ENCODE peak calls at places on chromosomes 7 and 10, in five cellular contexts. P is uterus, F is stomach, R is gastrocnemius medialis, N is A549. M is an unnamed sample.

GRCh38 chr10:93379366-93380042 is 102.6 kb downstream of the MYOF start:
- DNase-seq in P (no peak), F (no peak), R (no peak), N (no peak), M (no peak)

GRCh38 chr7:66183700-66184099 is 21.4 kb upstream of the TPST1 start:
- DNase-seq in P (no peak), F (no peak), R (no peak), N (no peak), M (no peak)

GRCh38 chr10:63724922-63725321 is 203.7 kb downstream of the REEP3 start:
- DNase-seq in P (no peak), F (no peak), R (no peak), N (no peak), M (no peak)

GRCh38 chr10:67075381-67076001 is 149.7 kb downstream of the LRRTM3 start:
- DNase-seq in P (no peak), F (no peak), R (no peak), N (no peak), M (no peak)

GRCh38 chr10:44911951-44912350 is 814 bp downstream of the TMEM72 start:
- DNase-seq in P (no peak), F (no peak), R (no peak), N (no peak), M (no peak)

GRCh38 chr7:130390486-130390885 is 10.2 kb downstream of the CPA1 start:
- DNase-seq in P (no peak), F (no peak), R (no peak), N (no peak), M (no peak)

GRCh38 chr7:77699056-77699455 is 2.8 kb downstream of the RSBN1L start:
- DNase-seq in P (no peak), F (no peak), R (no peak), N (no peak), M (no peak)

GRCh38 chr10:48700493-48700892 is 15.8 kb downstream of the WDFY4 start:
- DNase-seq in P (no peak), F (no peak), R (no peak), N (no peak), M (peak; percentile 45)

GRCh38 chr7:27235387-27236052 is 7.1 kb upstream of the EVX1 start:
- DNase-seq in P (peak; percentile 42), F (peak; percentile 50), R (no peak), N (peak; percentile 70), M (no peak)

GRCh38 chr10:72162978-72163377 is 52.8 kb upstream of the ANAPC16 start:
- DNase-seq in P (no peak), F (no peak), R (no peak), N (no peak), M (no peak)

GRCh38 chr7:51299391-51300133 is 17.0 kb downstream of the COBL start:
- DNase-seq in P (no peak), F (no peak), R (no peak), N (no peak), M (no peak)
- TF ChIP-seq CTCF in P (no peak), F (no peak), R (no peak), N (no peak), M (no peak)

GRCh38 chr7:22732556-22733126 is 5.6 kb downstream of the IL6 start:
- DNase-seq in P (no peak), F (no peak), R (no peak), N (no peak), M (no peak)
- TF ChIP-seq POLR2A in P (no peak), F (no peak), R (no peak), N (no peak), M (no peak)

GRCh38 chr10:90712529-90712928 is 145.3 kb downstream of the HTR7 start:
- DNase-seq in P (no peak), F (no peak), R (no peak), N (no peak), M (no peak)
- TF ChIP-seq CTCF in P (no peak), F (no peak), R (no peak), N (no peak), M (no peak)

GRCh38 chr10:102741848-102742247 is 1.9 kb upstream of the WBP1L start:
- DNase-seq in P (no peak), F (no peak), R (no peak), N (no peak), M (no peak)

GRCh38 chr10:102744374-102745051 is 765 bp downstream of the WBP1L start:
- DNase-seq in P (no peak), F (peak; percentile 31), R (no peak), N (no peak), M (peak; percentile 88)

GRCh38 chr10:102743078-102743587 is 615 bp upstream of the WBP1L start:
- DNase-seq in P (no peak), F (no peak), R (no peak), N (no peak), M (no peak)

GRCh38 chr10:102745157-102745556 is 1.4 kb downstream of the WBP1L start:
- DNase-seq in P (no peak), F (no peak), R (no peak), N (no peak), M (no peak)

GRCh38 chr10:102743588-102744373 is at the start of gene WBP1L:
- DNase-seq in P (peak; percentile 98), F (peak; percentile 97), R (peak; percentile 98), N (peak; percentile 98), M (peak; percentile 99)
- TF ChIP-seq POLR2A in P (peak; percentile 78), F (no peak), R (peak; percentile 95), N (peak; percentile 88), M (peak; percentile 52)

DNA sequence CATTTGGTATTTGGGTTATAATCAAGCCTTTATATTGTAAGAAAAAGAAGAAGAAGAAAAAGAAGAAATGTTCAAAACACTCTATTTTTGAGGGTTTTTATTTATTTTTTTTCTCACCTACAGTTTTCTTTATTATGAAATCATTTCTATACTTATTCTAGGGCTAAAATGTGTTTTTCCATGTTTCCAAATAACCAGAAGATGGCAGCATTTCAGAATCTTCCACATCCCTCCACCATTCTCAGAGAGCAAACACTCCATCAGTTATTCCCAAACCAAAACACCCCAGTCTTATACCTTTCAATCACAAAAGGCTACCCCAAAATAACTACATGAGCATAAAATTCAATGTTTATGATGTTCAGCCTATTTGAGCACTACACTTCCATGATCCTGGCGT is 38.7 kb upstream of the PPP1R17 start:
- DNase-seq in P (no peak), F (no peak), R (no peak), N (no peak), M (no peak)
- TF ChIP-seq CTCF in P (no peak), F (no peak), R (no peak), N (peak; percentile 40), M (no peak)

GRCh38 chr7:727806-728460 is 852 bp upstream of the PRKAR1B start:
- DNase-seq in P (no peak), F (no peak), R (no peak), N (no peak), M (no peak)

GRCh38 chr7:726854-727103 is 280 bp downstream of the DNAAF5 start:
- DNase-seq in P (no peak), F (no peak), R (no peak), N (no peak), M (no peak)

GRCh38 chr7:727104-727805 is at the start of gene PRKAR1B:
- DNase-seq in P (no peak), F (no peak), R (no peak), N (peak; percentile 42), M (peak; percentile 77)

GRCh38 chr7:725223-726005 is 1.1 kb upstream of the DNAAF5 start:
- DNase-seq in P (no peak), F (no peak), R (no peak), N (no peak), M (no peak)

GRCh38 chr7:726084-726853 is at the start of gene DNAAF5:
- DNase-seq in P (peak; percentile 73), F (peak; percentile 86), R (peak; percentile 64), N (peak; percentile 81), M (peak; percentile 96)
- TF ChIP-seq POLR2A in P (peak; percentile 39), F (no peak), R (peak; percentile 15), N (peak; percentile 54), M (no peak)

GRCh38 chr7:116290740-116291139 is 80.4 kb downstream of the TES start:
- DNase-seq in P (no peak), F (no peak), R (no peak), N (no peak), M (no peak)

GRCh38 chr7:116293139-116293538 is 82.8 kb downstream of the TES start:
- DNase-seq in P (no peak), F (no peak), R (no peak), N (no peak), M (no peak)

GRCh38 chr7:116291937-116292336 is 81.6 kb downstream of the TES start:
- DNase-seq in P (no peak), F (no peak), R (no peak), N (no peak), M (no peak)

GRCh38 chr7:116292381-116292780 is 82.0 kb downstream of the TES start:
- DNase-seq in P (no peak), F (no peak), R (no peak), N (no peak), M (no peak)

GRCh38 chr7:116293633-116294032 is 83.3 kb downstream of the TES start:
- DNase-seq in P (no peak), F (no peak), R (no peak), N (no peak), M (no peak)
- TF ChIP-seq CTCF in P (no peak), F (no peak), R (no peak), N (no peak), M (no peak)

GRCh38 chr10:60767424-60767823 is 10.9 kb upstream of the CDK1 start:
- DNase-seq in P (no peak), F (no peak), R (no peak), N (no peak), M (no peak)

DNA sequence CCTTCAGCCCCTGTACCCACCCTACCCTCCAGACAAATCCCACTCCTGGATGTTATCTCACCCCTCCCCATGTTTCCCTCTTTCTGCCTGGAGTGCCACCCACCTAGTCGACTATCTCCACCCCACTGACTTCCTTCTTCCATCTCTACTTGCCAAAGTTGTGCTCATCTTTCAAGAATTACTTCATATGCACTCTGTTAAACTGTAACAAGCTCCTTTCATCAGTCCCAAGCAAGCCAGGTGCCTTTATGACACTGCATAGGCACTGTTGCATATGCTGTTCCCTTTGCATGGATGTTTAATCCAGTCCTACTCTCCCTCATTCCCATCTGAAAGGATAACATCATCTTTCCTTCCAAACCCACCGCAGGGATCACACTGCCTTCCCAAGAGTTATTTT is 8.9 kb upstream of the CDK1 start:
- DNase-seq in P (no peak), F (no peak), R (no peak), N (no peak), M (no peak)
- TF ChIP-seq POLR2A in P (no peak), F (no peak), R (no peak), N (no peak), M (no peak)

M was measured in lower leg skin.